ENCODE peak calls at places on chromosomes 11 and 22, in eight cellular contexts. D, G, M, L, R, S, I and Z are unnamed samples.

GRCh38 chr22:45648320-45649070 is 23.1 kb upstream of the ATXN10 start:
- DNase-seq in I (no peak), G (no peak), R (no peak), L (no peak), S (no peak), M (no peak), D (no peak), Z (no peak)

GRCh38 chr11:74025467-74026166 is 16.7 kb upstream of the UCP3 start:
- DNase-seq in I (no peak), D (no peak), S (no peak), R (peak; percentile 19), G (peak; percentile 91), L (no peak), M (no peak), Z (no peak)

GRCh38 chr11:65791719-65792213 is 4.9 kb downstream of the OVOL1 start:
- DNase-seq in D (no peak), L (peak; percentile 68), I (peak; percentile 53), R (no peak), G (no peak), S (no peak), M (no peak), Z (no peak)

GRCh38 chr11:68372114-68372513 is 59.7 kb downstream of the LRP5 start:
- DNase-seq in R (peak; percentile 11), L (no peak), D (no peak), I (no peak), M (no peak), S (no peak), G (no peak), Z (no peak)

GRCh38 chr11:119254239-119254638 is 48.1 kb downstream of the CBL start:
- DNase-seq in R (no peak), S (peak; percentile 14), D (no peak), M (no peak), G (no peak), L (peak; percentile 29), I (no peak), Z (no peak)

GRCh38 chr11:17483505-17483904 is 6.9 kb upstream of the ABCC8 start:
- DNase-seq in S (no peak), M (no peak), L (no peak), G (no peak), D (no peak), I (no peak), R (no peak), Z (no peak)

GRCh38 chr11:125072210-125072960 is 9.3 kb downstream of the SLC37A2 start:
- DNase-seq in I (no peak), G (no peak), D (no peak), M (no peak), S (no peak), L (no peak), R (no peak), Z (no peak)

GRCh38 chr11:122394326-122394725 is 261.2 kb upstream of the UBASH3B start:
- DNase-seq in L (no peak), M (no peak), I (no peak), R (no peak), D (no peak), S (no peak), G (no peak), Z (no peak)

GRCh38 chr11:47359586-47359985 is 7.1 kb upstream of the MYBPC3 start:
- DNase-seq in D (no peak), L (peak; percentile 9), S (no peak), M (no peak), G (no peak), R (no peak), I (no peak), Z (no peak)

GRCh38 chr22:17917490-17917983 is 106.8 kb downstream of the MICAL3 start:
- DNase-seq in S (no peak), D (peak; percentile 10), G (peak; percentile 48), I (no peak), L (no peak), M (no peak), R (no peak), Z (no peak)

GRCh38 chr11:110479445-110480101 is 49.8 kb downstream of the FDX1 start:
- DNase-seq in R (peak; percentile 73), I (no peak), D (no peak), L (no peak), S (no peak), M (no peak), G (no peak), Z (peak; percentile 2)

GRCh38 chr11:75797796-75798195 is 17.2 kb upstream of the UVRAG start:
- DNase-seq in L (no peak), R (peak; percentile 23), S (no peak), M (no peak), I (no peak), D (no peak), G (no peak), Z (no peak)

GRCh38 chr11:61955031-61955415 is 4.9 kb downstream of the BEST1 start:
- DNase-seq in I (no peak), R (peak; percentile 93), M (no peak), D (no peak), S (no peak), L (no peak), G (no peak), Z (no peak)

GRCh38 chr11:1407668-1408067 is 17.9 kb downstream of the BRSK2 start:
- DNase-seq in R (no peak), S (no peak), M (no peak), D (no peak), L (no peak), I (no peak), G (no peak), Z (no peak)

GRCh38 chr11:10909141-10909883 is 51.5 kb upstream of the ZBED5 start:
- DNase-seq in D (no peak), R (no peak), L (no peak), G (peak; percentile 31), M (no peak), S (no peak), I (no peak), Z (no peak)